ENCODE peak calls at places on chromosome 16, in nine cellular contexts. Z is CD8-positive, alpha-beta T cell; N is Caco-2; M is BE2C; O is tibial artery; B is fibroblast of lung; F is uterus; T is ovary; W is mucosa of descending colon. H is an unnamed sample.

GRCh38 chr16:19524866-19525723 is 1.4 kb downstream of the CCP110 start:
- DNase-seq in W (no peak), M (no peak), N (no peak), Z (no peak), B (no peak), F (no peak), O (no peak), T (no peak), H (no peak)

GRCh38 chr16:62068747-62069146 is 32.5 kb upstream of the CDH8 start:
- DNase-seq in T (no peak), M (peak), W (no peak), B (no peak), O (no peak), Z (no peak), F (no peak), N (peak), H (no peak)

GRCh38 chr16:22787456-22788189 is 26.3 kb upstream of the HS3ST2 start:
- DNase-seq in F (no peak), T (no peak), B (no peak), W (no peak), Z (no peak), O (no peak), M (peak), N (no peak), H (no peak)

GRCh38 chr16:83068686-83069085 is 441.9 kb downstream of the CDH13 start:
- DNase-seq in N (no peak), B (peak), W (no peak), F (no peak), M (no peak), Z (no peak), T (no peak), O (no peak), H (peak)

GRCh38 chr16:84849751-84850150 is 30.0 kb downstream of the CRISPLD2 start:
- DNase-seq in O (no peak), F (no peak), Z (no peak), B (no peak), N (no peak), T (no peak), W (no peak), M (no peak), H (no peak)

GRCh38 chr16:69498926-69499325 is 66.8 kb upstream of the NFAT5 start:
- DNase-seq in N (no peak), Z (no peak), W (no peak), B (no peak), T (no peak), O (no peak), F (no peak), M (no peak), H (no peak)

GRCh38 chr16:8845699-8846298 is 23.0 kb downstream of the CARHSP1 start:
- DNase-seq in F (no peak), N (no peak), Z (no peak), W (no peak), B (no peak), T (no peak), M (no peak), O (no peak), H (no peak)

GRCh38 chr16:27429981-27430441 is 28.0 kb downstream of the IL21R start:
- DNase-seq in B (no peak), F (no peak), M (no peak), Z (no peak), W (no peak), O (no peak), T (peak), N (no peak), H (no peak)

GRCh38 chr16:2148714-2149629 is 547 bp downstream of the RAB26 start:
- DNase-seq in T (no peak), O (no peak), F (no peak), B (no peak), N (peak), M (no peak), Z (no peak), W (peak), H (no peak)

GRCh38 chr16:84700518-84701277 is 898 bp downstream of the USP10 start:
- DNase-seq in B (peak), W (no peak), F (no peak), M (peak), T (no peak), O (no peak), Z (peak), N (peak), H (peak)

GRCh38 chr16:12157510-12158093 is 181.1 kb downstream of the SNX29 start:
- DNase-seq in O (no peak), B (no peak), M (no peak), W (no peak), N (no peak), F (no peak), T (no peak), Z (no peak), H (peak)

GRCh38 chr16:1259760-1260068 is 3.8 kb downstream of the TPSD1 start:
- DNase-seq in N (no peak), W (no peak), Z (no peak), O (no peak), F (no peak), T (no peak), B (no peak), M (no peak), H (no peak)

GRCh38 chr16:19231881-19232280 is 53.6 kb upstream of the CLEC19A start:
- DNase-seq in Z (no peak), T (no peak), O (no peak), N (no peak), M (no peak), B (no peak), F (no peak), W (no peak), H (no peak)

GRCh38 chr16:17367932-17368331 is 102.8 kb downstream of the XYLT1 start:
- DNase-seq in W (no peak), M (peak), O (no peak), Z (no peak), N (no peak), T (peak), B (peak), F (no peak), H (peak)

GRCh38 chr16:70646260-70647241 is at the start of gene IL34:
- DNase-seq in W (no peak), M (peak), Z (no peak), O (peak), N (no peak), T (peak), F (peak), B (no peak), H (peak)

GRCh38 chr16:49491736-49492089 is 118.1 kb downstream of the C16orf78 start:
- DNase-seq in W (peak), O (peak), M (peak), N (peak), Z (no peak), T (peak), F (peak), B (no peak), H (peak)

GRCh38 chr16:70512456-70512855 is 10.9 kb downstream of the COG4 start:
- DNase-seq in O (no peak), N (no peak), M (no peak), Z (no peak), T (no peak), W (no peak), B (no peak), F (no peak), H (peak)

GRCh38 chr16:539901-540530 is 12.5 kb downstream of the CAPN15 start:
- DNase-seq in M (no peak), O (no peak), Z (no peak), T (no peak), B (peak), N (no peak), W (no peak), F (no peak), H (peak)

GRCh38 chr16:66692341-66692740 is 4.2 kb downstream of the CMTM4 start:
- DNase-seq in B (no peak), T (no peak), M (no peak), O (no peak), N (no peak), W (peak), F (no peak), Z (no peak), H (no peak)

GRCh38 chr16:1990336-1991134 is 765 bp downstream of the SYNGR3 start:
- DNase-seq in M (no peak), O (no peak), Z (no peak), B (no peak), N (peak), W (peak), T (peak), F (no peak), H (no peak)

GRCh38 chr16:85004587-85005205 is 6.6 kb downstream of the ZDHHC7 start:
- DNase-seq in F (peak), Z (no peak), T (no peak), W (no peak), O (no peak), M (no peak), N (no peak), B (peak), H (peak)

GRCh38 chr16:24001706-24002105 is 165.9 kb downstream of the PRKCB start:
- DNase-seq in O (no peak), M (no peak), T (no peak), B (no peak), N (no peak), W (no peak), Z (no peak), F (no peak), H (no peak)

GRCh38 chr16:23155445-23156049 is 6.3 kb upstream of the USP31 start:
- DNase-seq in M (no peak), W (peak), Z (no peak), O (no peak), N (no peak), T (no peak), B (peak), F (no peak), H (peak)

GRCh38 chr16:4477966-4478365 is 1.8 kb downstream of the HMOX2 start:
- DNase-seq in N (no peak), F (no peak), B (peak), M (no peak), Z (no peak), O (no peak), W (no peak), T (no peak), H (peak)

GRCh38 chr16:10753670-10754069 is 10.0 kb downstream of the NUBP1 start:
- DNase-seq in Z (no peak), N (no peak), B (no peak), T (peak), W (no peak), F (no peak), O (no peak), M (no peak), H (no peak)

GRCh38 chr16:46885960-46886763 is 2.0 kb downstream of the GPT2 start:
- DNase-seq in B (peak), N (peak), T (peak), W (no peak), M (no peak), Z (no peak), F (no peak), O (no peak), H (peak)
- H3K4me3 ChIP-seq in B (peak), N (peak), T (no peak), W (no peak), M (peak), Z (no peak), F (no peak), O (no peak), H (peak)

DNA sequence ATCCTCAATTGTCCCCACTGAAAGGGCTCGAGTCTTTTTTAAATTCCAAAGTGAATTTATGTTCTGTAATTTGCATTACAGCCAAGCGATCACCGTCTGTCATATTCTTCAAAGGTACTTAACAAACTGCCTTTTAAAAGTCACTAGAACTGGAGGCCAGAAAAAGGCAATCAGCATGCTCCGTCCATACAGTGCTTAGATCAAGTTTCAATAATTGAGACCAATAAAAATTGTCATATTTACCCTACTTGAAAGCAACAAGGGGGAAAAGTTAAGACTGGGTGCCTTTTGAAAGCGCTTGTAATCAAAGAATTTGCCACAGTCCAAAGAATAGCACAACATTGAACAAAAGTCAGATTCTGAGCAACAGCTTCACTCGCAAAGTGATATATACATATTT is 9.0 kb upstream of the ZFHX3 start:
- DNase-seq in B (peak), O (no peak), W (no peak), N (no peak), T (no peak), M (no peak), Z (no peak), F (no peak), H (no peak)
- H3K4me3 ChIP-seq in B (peak), O (peak), W (no peak), N (peak), T (peak), M (peak), Z (no peak), F (peak), H (peak)

DNA sequence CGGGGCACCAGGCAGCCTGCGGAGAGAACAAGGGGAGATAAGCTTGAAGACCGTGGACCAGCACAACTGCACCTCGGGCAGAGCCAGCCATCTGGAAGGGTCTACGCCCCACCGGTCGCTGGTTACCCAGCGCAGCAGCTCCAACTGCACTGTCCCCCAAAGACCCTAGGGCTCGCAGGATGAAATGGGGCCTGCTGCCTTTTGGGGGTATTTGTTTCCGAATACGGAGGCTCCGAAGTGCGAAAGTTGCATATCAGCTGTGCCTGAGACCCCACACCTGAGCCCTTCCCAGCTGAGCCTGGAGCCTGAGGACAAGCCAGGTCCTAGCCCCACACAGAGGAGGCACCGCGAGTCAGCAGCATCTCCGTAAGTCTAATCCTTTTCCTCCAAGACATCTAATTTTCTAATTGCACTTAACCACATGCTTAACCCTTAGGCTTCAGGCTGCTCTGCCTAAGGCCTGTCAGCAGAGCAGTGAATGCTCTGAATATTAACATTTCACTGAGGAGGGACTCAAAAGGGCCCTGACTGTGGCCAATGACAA is 4.0 kb downstream of the KIFC3 start:
- DNase-seq in B (no peak), F (no peak), N (no peak), Z (no peak), M (no peak), T (no peak), O (no peak), W (peak), H (no peak)
- H3K4me3 ChIP-seq in B (no peak), F (no peak), N (peak), Z (no peak), M (no peak), T (no peak), O (no peak), W (no peak), H (no peak)

GRCh38 chr16:31134625-31135534 is 647 bp downstream of the PRSS8 start:
- DNase-seq in T (no peak), O (no peak), F (no peak), N (peak), M (peak), W (peak), Z (no peak), B (peak), H (no peak)
- H3K4me3 ChIP-seq in T (peak), O (no peak), F (no peak), N (peak), M (peak), W (peak), Z (no peak), B (no peak), H (no peak)

GRCh38 chr16:86495357-86495701 is 15.0 kb upstream of the FOXF1 start:
- DNase-seq in O (no peak), M (no peak), Z (no peak), B (no peak), W (no peak), T (no peak), N (no peak), F (no peak), H (no peak)

GRCh38 chr16:86496929-86497381 is 13.4 kb upstream of the FOXF1 start:
- DNase-seq in Z (no peak), W (no peak), N (no peak), T (no peak), O (no peak), B (no peak), M (no peak), F (no peak), H (no peak)

GRCh38 chr16:86497551-86498021 is 12.7 kb upstream of the FOXF1 start:
- DNase-seq in N (no peak), T (no peak), W (no peak), Z (no peak), B (no peak), F (no peak), O (no peak), M (no peak), H (no peak)

GRCh38 chr16:86495756-86496261 is 14.5 kb upstream of the FOXF1 start:
- DNase-seq in M (no peak), F (no peak), N (no peak), O (no peak), B (no peak), W (no peak), Z (no peak), T (no peak), H (no peak)

DNA sequence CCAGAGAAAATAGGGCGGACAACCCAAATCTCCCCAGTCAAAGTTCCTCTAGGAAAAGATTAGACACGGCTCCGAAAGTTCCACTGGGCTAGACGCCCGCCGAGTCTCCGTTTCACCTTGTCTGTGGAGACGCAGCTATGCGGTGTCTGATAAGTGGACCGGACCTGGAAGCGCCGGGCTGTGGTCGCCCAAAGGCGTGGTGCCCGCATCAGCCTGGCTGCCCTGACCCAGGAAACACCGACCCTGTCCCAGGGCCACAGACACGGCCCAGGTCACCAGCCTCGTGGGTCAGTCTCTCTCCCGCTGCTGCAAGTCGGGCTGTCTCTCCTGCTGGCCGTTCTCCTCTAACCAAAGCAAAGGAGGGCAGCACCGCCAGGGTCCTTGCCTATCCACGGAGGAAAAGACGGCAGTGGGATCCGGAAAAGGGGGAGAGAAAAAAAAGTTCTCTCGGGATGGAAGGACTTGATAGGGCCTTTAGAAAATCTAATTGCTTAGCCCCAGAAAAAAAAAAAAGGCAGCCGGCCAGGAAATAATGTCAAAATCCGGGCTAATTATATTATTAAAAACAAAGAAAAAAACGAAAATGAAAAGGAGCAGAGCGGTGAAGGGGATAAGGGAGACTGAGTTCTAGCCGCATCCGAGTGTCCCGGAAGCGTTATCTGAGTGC is 13.9 kb upstream of the FOXF1 start:
- DNase-seq in B (no peak), Z (no peak), F (no peak), T (no peak), W (no peak), O (no peak), M (no peak), N (no peak), H (no peak)
- H3K4me3 ChIP-seq in B (peak), Z (no peak), F (no peak), T (no peak), W (no peak), O (no peak), M (no peak), N (no peak), H (no peak)